ENCODE peak calls at places on chromosomes 13 and 19, in six cellular contexts. W is AG04449; O is stimulated activated CD8-positive, alpha-beta memory T cell treated with anti-CD3 and anti-CD28 coated beads, Interleukin-4, amount 100 ng/mL, for 48 hours; A is T-helper 1 cell; C is GM03348; Q is SK-N-DZ. T is an unnamed sample.

GRCh38 chr13:100214886-100215285 is 126.0 kb downstream of the PCCA start:
- DNase-seq in A (no peak), Q (no peak), W (peak), C (peak), O (no peak), T (no peak)

GRCh38 chr13:79631260-79631659 is 150.3 kb downstream of the NDFIP2 start:
- DNase-seq in W (peak), O (no peak), A (no peak), C (peak), Q (no peak), T (no peak)

GRCh38 chr19:18754501-18754900 is 36.6 kb downstream of the COMP start:
- DNase-seq in O (no peak), A (no peak), C (no peak), W (no peak), Q (no peak), T (no peak)

GRCh38 chr19:1725100-1726064 is 27.9 kb upstream of the ONECUT3 start:
- DNase-seq in C (peak), Q (peak), O (peak), A (no peak), W (no peak), T (peak)

GRCh38 chr19:48195106-48195830 is 24.8 kb downstream of the ZSWIM9 start:
- DNase-seq in W (no peak), C (no peak), O (no peak), Q (no peak), A (no peak), T (no peak)

GRCh38 chr13:109816979-109817275 is 30.5 kb upstream of the IRS2 start:
- DNase-seq in O (no peak), C (no peak), A (no peak), W (no peak), Q (no peak), T (no peak)

GRCh38 chr19:44113784-44114390 is 688 bp downstream of the ZNF225 start:
- DNase-seq in Q (no peak), C (peak), A (no peak), W (no peak), O (no peak), T (peak)

GRCh38 chr19:1406496-1406817 is 929 bp upstream of the DAZAP1 start:
- DNase-seq in O (no peak), Q (no peak), W (no peak), C (no peak), A (no peak), T (no peak)

GRCh38 chr13:31538067-31539042 is 201.0 kb upstream of the RXFP2 start:
- DNase-seq in A (no peak), C (peak), O (no peak), W (no peak), Q (peak), T (no peak)

GRCh38 chr13:112056739-112057433 is 10.1 kb upstream of the SOX1 start:
- DNase-seq in W (no peak), A (no peak), Q (no peak), C (no peak), O (no peak), T (no peak)

GRCh38 chr13:105552078-105552477 is 983.4 kb downstream of the EFNB2 start:
- DNase-seq in C (no peak), Q (no peak), W (no peak), O (no peak), A (no peak), T (no peak)

GRCh38 chr19:7504684-7505083 is 11.2 kb upstream of the ZNF358 start:
- DNase-seq in A (no peak), O (no peak), W (no peak), Q (no peak), C (no peak), T (no peak)

GRCh38 chr19:38788478-38789243 is at the start of gene LGALS7B:
- DNase-seq in W (no peak), C (no peak), A (no peak), Q (no peak), O (no peak), T (no peak)

GRCh38 chr19:58563034-58563573 is 4.7 kb upstream of the UBE2M start:
- DNase-seq in Q (peak), W (no peak), A (no peak), C (peak), O (peak), T (peak)

GRCh38 chr19:16384688-16385087 is 60.1 kb downstream of the KLF2 start:
- DNase-seq in A (no peak), O (no peak), Q (no peak), C (no peak), W (no peak), T (peak)

GRCh38 chr19:10288662-10289166 is 1.0 kb upstream of the ICAM5 start:
- DNase-seq in A (no peak), W (no peak), C (peak), O (peak), Q (peak), T (peak)

GRCh38 chr13:38979891-38980627 is 10.6 kb downstream of the STOML3 start:
- DNase-seq in C (no peak), W (no peak), O (no peak), Q (peak), A (no peak), T (peak)

GRCh38 chr19:49533551-49534488 is 6.0 kb downstream of the RCN3 start:
- DNase-seq in A (peak), Q (peak), W (no peak), O (peak), C (peak), T (peak)

GRCh38 chr13:44373601-44374347 is at the start of gene SERP2:
- DNase-seq in Q (peak), C (peak), W (no peak), O (peak), A (no peak), T (peak)

GRCh38 chr19:42540071-42540553 is 11.8 kb upstream of the CEACAM1 start:
- DNase-seq in Q (no peak), A (no peak), O (no peak), W (no peak), C (no peak), T (no peak)